ENCODE peak calls at places on chromosomes 4 and X, in five cellular contexts. One of them, this sample, is unnamed.

GRCh38 chr4:176883108-176883550 is 90.4 kb upstream of the VEGFC start:
- DNase-seq in activated CD4-positive, CD25-positive, alpha-beta regulatory T cell: no peak
- DNase-seq in GDM1: no peak
- DNase-seq in T-helper 17 cell: no peak
- DNase-seq in AG04450: no peak
- DNase-seq in this sample: peak

GRCh38 chr4:123478859-123479345 is 82.3 kb downstream of the SPRY1 start:
- DNase-seq in T-helper 17 cell: no peak
- DNase-seq in AG04450: no peak
- DNase-seq in GDM1: no peak
- DNase-seq in activated CD4-positive, CD25-positive, alpha-beta regulatory T cell: no peak
- DNase-seq in this sample: peak

GRCh38 chr4:156778093-156778492 is 193.5 kb downstream of the PDGFC start:
- DNase-seq in T-helper 17 cell: no peak
- DNase-seq in GDM1: no peak
- DNase-seq in activated CD4-positive, CD25-positive, alpha-beta regulatory T cell: no peak
- DNase-seq in AG04450: no peak
- DNase-seq in this sample: no peak

GRCh38 chr4:134027931-134028330 is 173.7 kb downstream of the PABPC4L start:
- DNase-seq in GDM1: no peak
- DNase-seq in AG04450: peak
- DNase-seq in T-helper 17 cell: no peak
- DNase-seq in activated CD4-positive, CD25-positive, alpha-beta regulatory T cell: no peak
- DNase-seq in this sample: peak

GRCh38 chr4:157898836-157899605 is 273.8 kb downstream of the GASK1B start:
- DNase-seq in AG04450: no peak
- DNase-seq in GDM1: no peak
- DNase-seq in T-helper 17 cell: no peak
- DNase-seq in activated CD4-positive, CD25-positive, alpha-beta regulatory T cell: no peak
- DNase-seq in this sample: no peak

GRCh38 chrX:38142598-38142997 is 78.1 kb downstream of the SRPX start:
- DNase-seq in T-helper 17 cell: no peak
- DNase-seq in activated CD4-positive, CD25-positive, alpha-beta regulatory T cell: no peak
- DNase-seq in GDM1: no peak
- DNase-seq in AG04450: peak
- DNase-seq in this sample: no peak

GRCh38 chr4:23993373-23993772 is 103.5 kb upstream of the PPARGC1A start:
- DNase-seq in AG04450: no peak
- DNase-seq in T-helper 17 cell: no peak
- DNase-seq in activated CD4-positive, CD25-positive, alpha-beta regulatory T cell: no peak
- DNase-seq in GDM1: no peak
- DNase-seq in this sample: no peak

GRCh38 chr4:53189011-53189410 is 176.8 kb downstream of the SCFD2 start:
- DNase-seq in activated CD4-positive, CD25-positive, alpha-beta regulatory T cell: no peak
- DNase-seq in AG04450: peak
- DNase-seq in GDM1: no peak
- DNase-seq in T-helper 17 cell: no peak
- DNase-seq in this sample: peak

GRCh38 chr4:164768516-164768915 is 14.6 kb downstream of the SMIM31 start:
- DNase-seq in activated CD4-positive, CD25-positive, alpha-beta regulatory T cell: no peak
- DNase-seq in T-helper 17 cell: no peak
- DNase-seq in AG04450: no peak
- DNase-seq in GDM1: no peak
- DNase-seq in this sample: no peak

GRCh38 chrX:34629572-34629971 is 27.5 kb downstream of the TMEM47 start:
- DNase-seq in AG04450: no peak
- DNase-seq in T-helper 17 cell: no peak
- DNase-seq in GDM1: no peak
- DNase-seq in activated CD4-positive, CD25-positive, alpha-beta regulatory T cell: no peak
- DNase-seq in this sample: peak

GRCh38 chr4:89284828-89285227 is 22.8 kb downstream of the GPRIN3 start:
- DNase-seq in T-helper 17 cell: no peak
- DNase-seq in GDM1: no peak
- DNase-seq in AG04450: no peak
- DNase-seq in activated CD4-positive, CD25-positive, alpha-beta regulatory T cell: no peak
- DNase-seq in this sample: no peak

GRCh38 chrX:74383611-74384010 is 37.7 kb upstream of the SLC16A2 start:
- DNase-seq in GDM1: no peak
- DNase-seq in activated CD4-positive, CD25-positive, alpha-beta regulatory T cell: no peak
- DNase-seq in T-helper 17 cell: no peak
- DNase-seq in AG04450: no peak
- DNase-seq in this sample: no peak